ENCODE peak calls at places on chromosome 20, in five cellular contexts. One of them, this sample, is unnamed.

GRCh38 chr20:47238780-47239769 is 117.4 kb downstream of the ZMYND8 start:
- DNase-seq in heart right ventricle: no peak
- DNase-seq in transverse colon: no peak
- DNase-seq in choroid plexus epithelial cell: no peak
- DNase-seq in adrenal gland: no peak
- DNase-seq in this sample: no peak

GRCh38 chr20:46063652-46064054 is 26.1 kb downstream of the NCOA5 start:
- DNase-seq in heart right ventricle: no peak
- DNase-seq in transverse colon: no peak
- DNase-seq in choroid plexus epithelial cell: no peak
- DNase-seq in adrenal gland: no peak
- DNase-seq in this sample: no peak

GRCh38 chr20:58102252-58102651 is 126.2 kb downstream of the ANKRD60 start:
- DNase-seq in heart right ventricle: no peak
- DNase-seq in transverse colon: no peak
- DNase-seq in choroid plexus epithelial cell: no peak
- DNase-seq in adrenal gland: no peak
- DNase-seq in this sample: peak

GRCh38 chr20:23228912-23229311 is 121.7 kb upstream of the NXT1 start:
- DNase-seq in heart right ventricle: no peak
- DNase-seq in transverse colon: no peak
- DNase-seq in choroid plexus epithelial cell: peak
- DNase-seq in adrenal gland: no peak
- DNase-seq in this sample: peak

GRCh38 chr20:58956078-58956477 is 25.0 kb upstream of the NELFCD start:
- DNase-seq in heart right ventricle: no peak
- DNase-seq in transverse colon: no peak
- DNase-seq in choroid plexus epithelial cell: no peak
- DNase-seq in adrenal gland: no peak
- DNase-seq in this sample: no peak

GRCh38 chr20:24612799-24613775 is 143.7 kb downstream of the SYNDIG1 start:
- DNase-seq in heart right ventricle: no peak
- DNase-seq in transverse colon: no peak
- DNase-seq in choroid plexus epithelial cell: peak
- DNase-seq in adrenal gland: no peak
- DNase-seq in this sample: peak

GRCh38 chr20:5077761-5078387 is 41.9 kb downstream of the PCNA start:
- DNase-seq in heart right ventricle: no peak
- DNase-seq in transverse colon: no peak
- DNase-seq in choroid plexus epithelial cell: no peak
- DNase-seq in adrenal gland: no peak
- DNase-seq in this sample: no peak

GRCh38 chr20:63688234-63689045 is 8.0 kb upstream of the TNFRSF6B start:
- DNase-seq in heart right ventricle: no peak
- DNase-seq in transverse colon: no peak
- DNase-seq in choroid plexus epithelial cell: no peak
- DNase-seq in adrenal gland: no peak
- DNase-seq in this sample: no peak

GRCh38 chr20:19552144-19552895 is 205.7 kb upstream of the RIN2 start:
- DNase-seq in heart right ventricle: no peak
- DNase-seq in transverse colon: no peak
- DNase-seq in choroid plexus epithelial cell: peak
- DNase-seq in adrenal gland: peak
- DNase-seq in this sample: peak

GRCh38 chr20:58691773-58692578 is 624 bp upstream of the NPEPL1 start:
- DNase-seq in heart right ventricle: peak
- DNase-seq in transverse colon: peak
- DNase-seq in choroid plexus epithelial cell: peak
- DNase-seq in adrenal gland: peak
- DNase-seq in this sample: peak

GRCh38 chr20:1299522-1299921 is 29.4 kb downstream of the SDCBP2 start:
- DNase-seq in heart right ventricle: no peak
- DNase-seq in transverse colon: no peak
- DNase-seq in choroid plexus epithelial cell: no peak
- DNase-seq in adrenal gland: no peak
- DNase-seq in this sample: no peak

GRCh38 chr20:17542481-17542880 is 11.3 kb upstream of the BFSP1 start:
- DNase-seq in heart right ventricle: no peak
- DNase-seq in transverse colon: no peak
- DNase-seq in choroid plexus epithelial cell: no peak
- DNase-seq in adrenal gland: no peak
- DNase-seq in this sample: no peak

GRCh38 chr20:32580970-32581838 is 3.9 kb downstream of the NOL4L start:
- DNase-seq in heart right ventricle: no peak
- DNase-seq in transverse colon: no peak
- DNase-seq in choroid plexus epithelial cell: no peak
- DNase-seq in adrenal gland: no peak
- DNase-seq in this sample: no peak

GRCh38 chr20:60116128-60116909 is 158.1 kb downstream of the CDH26 start:
- DNase-seq in heart right ventricle: no peak
- DNase-seq in transverse colon: no peak
- DNase-seq in choroid plexus epithelial cell: no peak
- DNase-seq in adrenal gland: no peak
- DNase-seq in this sample: no peak

GRCh38 chr20:23116301-23117089 is 30.4 kb upstream of the CD93 start:
- DNase-seq in heart right ventricle: no peak
- DNase-seq in transverse colon: no peak
- DNase-seq in choroid plexus epithelial cell: peak
- DNase-seq in adrenal gland: no peak
- DNase-seq in this sample: no peak

GRCh38 chr20:2879148-2879547 is 5.9 kb downstream of the PTPRA start:
- DNase-seq in heart right ventricle: no peak
- DNase-seq in transverse colon: no peak
- DNase-seq in choroid plexus epithelial cell: peak
- DNase-seq in adrenal gland: no peak
- DNase-seq in this sample: peak

GRCh38 chr20:50413088-50413500 is 97.1 kb upstream of the PTPN1 start:
- DNase-seq in heart right ventricle: no peak
- DNase-seq in transverse colon: no peak
- DNase-seq in choroid plexus epithelial cell: peak
- DNase-seq in adrenal gland: no peak
- DNase-seq in this sample: no peak

DNA sequence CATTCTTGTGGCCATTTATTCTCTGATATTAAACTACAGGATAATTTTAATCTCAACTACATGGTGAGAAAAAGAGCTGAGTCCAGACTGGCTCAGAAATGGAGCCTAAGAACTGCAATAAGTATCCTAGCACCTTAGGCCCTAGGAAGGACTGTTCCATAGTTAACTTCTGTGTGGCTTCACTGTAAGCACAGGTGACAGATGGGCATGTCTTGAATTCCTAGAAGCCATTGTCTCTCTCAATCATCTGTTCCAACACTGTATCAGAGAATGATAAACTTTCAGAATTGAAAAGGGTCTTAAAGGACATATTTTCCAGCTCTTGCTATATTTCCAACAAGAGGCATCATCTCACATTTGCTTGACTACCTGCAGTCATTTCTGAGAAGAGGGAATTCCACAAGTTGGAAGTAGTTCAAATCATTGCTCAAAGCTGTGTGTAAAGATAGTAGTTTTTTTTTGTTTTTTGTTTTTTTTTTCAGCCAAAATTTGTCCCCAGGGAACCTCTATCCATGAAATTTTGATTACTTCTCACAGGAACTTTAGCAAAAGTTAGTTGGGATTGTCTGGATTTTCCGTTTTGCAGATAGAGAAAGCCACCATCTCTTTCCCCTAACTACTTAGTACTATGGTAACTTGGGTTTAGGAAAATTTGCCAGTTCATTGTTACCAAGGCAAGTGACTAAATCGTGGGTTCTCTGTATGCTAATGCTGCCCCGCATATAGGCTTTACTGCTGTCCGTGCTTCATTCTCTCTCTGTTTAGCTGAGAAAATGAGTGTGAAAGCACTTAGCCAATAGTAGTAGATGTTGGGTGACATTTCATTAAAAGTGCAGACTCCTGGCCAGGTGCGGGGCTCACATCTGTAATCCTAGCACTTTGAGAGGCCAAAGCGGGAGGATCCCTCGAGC is 47.2 kb downstream of the KCNS1 start:
- DNase-seq in heart right ventricle: no peak
- DNase-seq in transverse colon: no peak
- DNase-seq in choroid plexus epithelial cell: no peak
- DNase-seq in adrenal gland: no peak
- DNase-seq in this sample: no peak
- H3K4me3 ChIP-seq in heart right ventricle: no peak
- H3K4me3 ChIP-seq in transverse colon: no peak
- H3K4me3 ChIP-seq in choroid plexus epithelial cell: no peak
- H3K4me3 ChIP-seq in adrenal gland: no peak
- H3K4me3 ChIP-seq in this sample: no peak

GRCh38 chr20:56347628-56348305 is 11.0 kb upstream of the FAM210B start:
- DNase-seq in heart right ventricle: no peak
- DNase-seq in transverse colon: no peak
- DNase-seq in choroid plexus epithelial cell: no peak
- DNase-seq in adrenal gland: no peak
- DNase-seq in this sample: no peak
- H3K4me3 ChIP-seq in heart right ventricle: no peak
- H3K4me3 ChIP-seq in transverse colon: no peak
- H3K4me3 ChIP-seq in choroid plexus epithelial cell: no peak
- H3K4me3 ChIP-seq in adrenal gland: no peak
- H3K4me3 ChIP-seq in this sample: no peak

DNA sequence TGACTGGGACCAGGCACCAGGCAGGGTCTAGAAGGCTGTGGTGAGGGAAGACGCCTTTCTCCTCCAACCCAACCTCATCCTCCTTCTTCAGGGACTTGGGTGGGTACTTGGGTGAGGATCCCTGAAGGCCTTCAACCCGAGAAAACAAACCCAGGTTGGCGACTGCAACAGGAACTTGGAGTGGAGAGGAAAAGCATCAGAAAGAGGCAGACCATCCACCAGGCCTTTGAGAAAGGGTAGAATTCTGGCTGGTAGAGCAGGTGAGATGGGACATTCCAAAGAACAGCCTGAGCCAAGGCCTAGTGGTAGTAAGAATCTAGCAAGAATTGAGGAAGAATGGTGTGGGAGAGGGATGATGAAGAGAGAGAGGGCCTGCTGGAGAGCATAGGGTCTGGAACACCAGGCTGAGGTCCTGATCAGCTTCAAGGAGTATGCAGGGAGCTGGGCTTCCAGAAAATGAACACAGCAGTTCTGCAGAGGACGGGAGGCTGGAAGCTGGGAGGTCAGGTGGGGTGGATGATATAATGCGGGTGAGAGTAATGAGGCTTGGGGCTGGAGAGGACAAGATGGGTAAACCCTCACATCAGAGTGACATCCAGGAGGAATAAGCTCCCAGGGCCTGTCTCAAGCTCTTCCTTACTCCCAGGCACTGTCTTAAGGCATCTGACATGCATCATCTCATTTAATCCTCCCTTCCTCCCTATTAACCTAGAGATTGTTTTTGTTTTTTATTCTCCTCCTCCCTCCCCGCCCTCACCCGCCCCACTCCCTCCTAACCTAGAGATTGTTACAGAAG is 45.2 kb upstream of the TTPAL start:
- DNase-seq in heart right ventricle: no peak
- DNase-seq in transverse colon: no peak
- DNase-seq in choroid plexus epithelial cell: no peak
- DNase-seq in adrenal gland: no peak
- DNase-seq in this sample: no peak
- H3K4me3 ChIP-seq in heart right ventricle: no peak
- H3K4me3 ChIP-seq in transverse colon: no peak
- H3K4me3 ChIP-seq in choroid plexus epithelial cell: no peak
- H3K4me3 ChIP-seq in adrenal gland: no peak
- H3K4me3 ChIP-seq in this sample: no peak

GRCh38 chr20:41002842-41003142 is 25.8 kb upstream of the TOP1 start:
- DNase-seq in heart right ventricle: no peak
- DNase-seq in transverse colon: no peak
- DNase-seq in choroid plexus epithelial cell: no peak
- DNase-seq in adrenal gland: no peak
- DNase-seq in this sample: no peak
- H3K4me3 ChIP-seq in heart right ventricle: no peak
- H3K4me3 ChIP-seq in transverse colon: no peak
- H3K4me3 ChIP-seq in choroid plexus epithelial cell: peak
- H3K4me3 ChIP-seq in adrenal gland: no peak
- H3K4me3 ChIP-seq in this sample: no peak

GRCh38 chr20:49283703-49284625 is 6.1 kb upstream of the ZNFX1 start:
- DNase-seq in heart right ventricle: no peak
- DNase-seq in transverse colon: no peak
- DNase-seq in choroid plexus epithelial cell: no peak
- DNase-seq in adrenal gland: no peak
- DNase-seq in this sample: no peak
- H3K4me3 ChIP-seq in heart right ventricle: no peak
- H3K4me3 ChIP-seq in transverse colon: no peak
- H3K4me3 ChIP-seq in choroid plexus epithelial cell: peak
- H3K4me3 ChIP-seq in adrenal gland: no peak
- H3K4me3 ChIP-seq in this sample: no peak

DNA sequence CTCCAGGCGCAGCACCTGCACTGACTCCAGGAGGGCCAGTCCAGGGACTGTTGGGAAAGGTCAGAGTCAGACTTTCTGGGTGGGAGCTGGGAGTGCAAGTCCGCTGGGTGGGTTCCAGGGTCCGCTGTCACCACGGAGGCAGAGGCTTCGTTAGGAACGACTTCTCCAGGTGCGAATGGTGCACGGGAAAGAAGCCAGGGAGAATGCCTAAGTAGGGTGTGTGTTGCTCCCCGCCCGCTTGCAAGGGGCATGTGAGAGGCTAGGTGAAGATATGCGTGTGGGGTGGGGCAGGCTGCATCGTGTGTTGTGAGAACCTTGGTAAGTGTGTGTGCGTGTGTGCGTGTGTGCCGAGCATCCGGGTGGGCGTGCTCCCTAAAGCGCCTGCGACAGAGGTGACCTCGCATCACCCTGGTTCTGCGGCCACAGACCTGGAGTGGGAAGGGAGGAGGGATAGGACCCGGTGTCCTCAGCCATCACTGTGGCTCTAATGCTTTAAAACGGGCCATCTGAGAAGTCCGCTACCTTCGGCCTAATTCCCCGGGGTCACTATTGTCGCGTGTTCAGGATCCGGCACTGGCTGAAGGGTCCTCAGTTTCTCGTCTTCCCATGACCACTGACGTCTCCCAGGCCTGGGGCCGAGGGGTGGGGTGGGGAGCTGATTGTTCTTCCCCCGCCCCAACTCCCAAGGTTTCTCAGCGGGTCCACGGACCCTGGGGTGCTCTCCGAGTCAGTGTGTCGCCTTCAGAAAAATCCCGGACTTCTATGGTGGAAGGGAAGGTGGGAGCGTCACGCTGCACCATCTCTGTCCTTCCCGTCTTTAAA is 6.1 kb downstream of the SLC32A1 start:
- DNase-seq in heart right ventricle: no peak
- DNase-seq in transverse colon: peak
- DNase-seq in choroid plexus epithelial cell: no peak
- DNase-seq in adrenal gland: no peak
- DNase-seq in this sample: no peak
- H3K4me3 ChIP-seq in heart right ventricle: peak
- H3K4me3 ChIP-seq in transverse colon: no peak
- H3K4me3 ChIP-seq in choroid plexus epithelial cell: no peak
- H3K4me3 ChIP-seq in adrenal gland: no peak
- H3K4me3 ChIP-seq in this sample: no peak